ENCODE peak calls at places on chromosomes 13 and 19, in eight cellular contexts. Y is fibroblast of the aortic adventitia, V is small intestine, J is SK-N-MC, M is MM.1S, B is stomach, E is adrenal gland, L is mucosa of descending colon. Z is an unnamed sample.

GRCh38 chr13:80213201-80213600 is 127.7 kb downstream of the SPRY2 start:
- DNase-seq in Y (no peak), V (no peak), J (no peak), M (no peak), B (no peak), E (no peak), L (no peak), Z (no peak)

GRCh38 chr13:95256086-95256485 is 45.2 kb downstream of the ABCC4 start:
- DNase-seq in Y (peak), V (no peak), J (no peak), M (no peak), B (no peak), E (no peak), L (no peak), Z (no peak)

GRCh38 chr19:28644261-28644660 is 568.7 kb downstream of the UQCRFS1 start:
- DNase-seq in Y (no peak), V (no peak), J (no peak), M (no peak), B (no peak), E (no peak), L (no peak), Z (no peak)

GRCh38 chr13:102195566-102196462 is 206.0 kb downstream of the FGF14 start:
- DNase-seq in Y (peak), V (no peak), J (peak), M (no peak), B (no peak), E (no peak), L (no peak), Z (no peak)

GRCh38 chr19:29887498-29887897 is 54.5 kb upstream of the URI1 start:
- DNase-seq in Y (peak), V (no peak), J (no peak), M (no peak), B (peak), E (no peak), L (no peak), Z (peak)

GRCh38 chr19:45117167-45117594 is 24.2 kb downstream of the PPP1R37 start:
- DNase-seq in Y (no peak), V (no peak), J (no peak), M (peak), B (no peak), E (no peak), L (peak), Z (peak)

GRCh38 chr13:76971215-76971614 is 20.7 kb upstream of the CLN5 start:
- DNase-seq in Y (no peak), V (no peak), J (no peak), M (no peak), B (no peak), E (no peak), L (no peak), Z (no peak)

GRCh38 chr13:95317037-95317989 is 16.1 kb upstream of the ABCC4 start:
- DNase-seq in Y (no peak), V (no peak), J (no peak), M (no peak), B (no peak), E (no peak), L (no peak), Z (no peak)

GRCh38 chr19:35895911-35896642 is 4.3 kb downstream of the NFKBID start:
- DNase-seq in Y (no peak), V (no peak), J (no peak), M (no peak), B (no peak), E (no peak), L (no peak), Z (no peak)

GRCh38 chr13:111115841-111116500 is 861 bp downstream of the ARHGEF7 start:
- DNase-seq in Y (peak), V (peak), J (no peak), M (no peak), B (no peak), E (peak), L (peak), Z (no peak)

GRCh38 chr19:47323872-47324271 is 8.1 kb upstream of the C5AR2 start:
- DNase-seq in Y (no peak), V (no peak), J (no peak), M (no peak), B (no peak), E (no peak), L (no peak), Z (no peak)

GRCh38 chr19:16868423-16869130 is 20.2 kb upstream of the F2RL3 start:
- DNase-seq in Y (no peak), V (no peak), J (no peak), M (no peak), B (no peak), E (no peak), L (no peak), Z (no peak)

GRCh38 chr13:32092471-32092870 is 60.9 kb downstream of the FRY start:
- DNase-seq in Y (no peak), V (no peak), J (no peak), M (no peak), B (no peak), E (no peak), L (no peak), Z (no peak)

GRCh38 chr19:44024900-44025216 is 321 bp upstream of the ZNF222 start:
- DNase-seq in Y (no peak), V (no peak), J (no peak), M (no peak), B (no peak), E (no peak), L (no peak), Z (no peak)
- H3K4me3 ChIP-seq in Y (peak), V (peak), J (peak), M (peak), B (peak), E (peak), L (no peak), Z (peak)

GRCh38 chr13:42574435-42575311 is 721 bp downstream of the TNFSF11 start:
- DNase-seq in Y (no peak), V (no peak), J (no peak), M (no peak), B (no peak), E (no peak), L (peak), Z (no peak)
- H3K4me3 ChIP-seq in Y (peak), V (peak), J (no peak), M (peak), B (peak), E (no peak), L (no peak), Z (no peak)

GRCh38 chr19:51535535-51535934 is 4.1 kb upstream of the SIGLEC6 start:
- DNase-seq in Y (no peak), V (no peak), J (no peak), M (no peak), B (no peak), E (no peak), L (no peak), Z (no peak)
- H3K4me3 ChIP-seq in Y (no peak), V (no peak), J (no peak), M (no peak), B (no peak), E (no peak), L (no peak), Z (no peak)

GRCh38 chr13:99894835-99895427 is 76.6 kb downstream of the ZIC5 start:
- DNase-seq in Y (no peak), V (peak), J (no peak), M (no peak), B (no peak), E (no peak), L (peak), Z (no peak)
- H3K4me3 ChIP-seq in Y (peak), V (peak), J (no peak), M (peak), B (peak), E (no peak), L (no peak), Z (no peak)

DNA sequence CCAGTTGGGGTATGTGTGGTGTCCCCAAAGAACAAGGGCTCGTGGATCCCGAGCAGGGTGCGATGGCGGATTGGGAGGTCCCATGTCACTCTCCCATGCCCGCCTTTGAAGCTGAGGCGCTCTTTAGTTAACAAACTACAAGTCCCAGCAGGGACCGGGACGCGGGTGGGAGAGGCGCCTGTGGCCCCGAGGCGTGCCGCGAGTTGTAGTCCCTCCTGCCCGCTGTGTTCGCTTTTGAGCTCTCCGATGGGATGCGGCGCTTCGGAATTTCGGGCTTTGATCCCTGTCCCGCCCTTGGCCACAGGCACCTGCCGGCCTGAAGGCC is 10.9 kb downstream of the CYTH2 start:
- DNase-seq in Y (peak), V (no peak), J (no peak), M (no peak), B (peak), E (peak), L (peak), Z (no peak)
- H3K4me3 ChIP-seq in Y (peak), V (peak), J (peak), M (peak), B (peak), E (no peak), L (no peak), Z (no peak)

GRCh38 chr13:40973409-40973808 is 45.7 kb downstream of the ELF1 start:
- DNase-seq in Y (no peak), V (no peak), J (no peak), M (no peak), B (no peak), E (no peak), L (no peak), Z (no peak)
- H3K4me3 ChIP-seq in Y (no peak), V (no peak), J (no peak), M (no peak), B (no peak), E (no peak), L (no peak), Z (no peak)

GRCh38 chr19:871446-872265 is 12.2 kb downstream of the CFD start:
- DNase-seq in Y (no peak), V (no peak), J (no peak), M (no peak), B (no peak), E (peak), L (peak), Z (no peak)
- H3K4me3 ChIP-seq in Y (no peak), V (peak), J (peak), M (no peak), B (no peak), E (no peak), L (no peak), Z (peak)

DNA sequence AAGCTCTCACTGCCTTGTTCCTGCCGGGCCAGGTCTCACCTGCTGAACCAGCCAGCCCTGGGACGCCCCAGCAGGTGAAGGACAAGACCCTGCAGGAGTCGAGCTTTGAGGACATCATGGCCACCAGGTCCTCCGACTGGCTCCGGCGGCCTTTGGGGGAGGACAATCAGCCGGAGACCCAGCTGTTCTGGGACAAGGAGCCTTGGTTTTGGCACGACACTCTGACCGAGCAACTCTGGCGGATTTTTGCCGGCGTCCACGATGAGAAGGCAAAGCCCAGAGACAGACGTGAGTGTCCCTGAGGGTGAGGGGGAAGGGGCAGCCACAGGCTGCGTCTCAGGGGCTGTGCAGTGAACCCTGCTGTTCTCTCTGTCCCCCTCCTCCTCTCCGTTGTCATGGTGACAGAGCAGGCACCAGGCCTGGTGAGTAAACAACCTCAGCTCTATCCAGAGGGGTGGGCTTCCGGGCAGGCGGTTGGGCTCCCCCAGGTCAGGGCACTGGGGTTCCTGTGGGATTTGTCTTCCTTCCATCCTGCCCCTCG is 9.7 kb downstream of the TLE6 start:
- DNase-seq in Y (no peak), V (no peak), J (no peak), M (no peak), B (no peak), E (no peak), L (no peak), Z (no peak)
- H3K4me3 ChIP-seq in Y (no peak), V (no peak), J (no peak), M (no peak), B (no peak), E (no peak), L (no peak), Z (no peak)

Z was measured in Jurkat, Clone E6-1.